ENCODE peak calls at places on chromosomes 3 and 15, in ten cellular contexts. N, U, W, M, G, T, F, O, A and V are unnamed samples.

GRCh38 chr3:44966795-44967278 is 9.1 kb downstream of the ZDHHC3 start:
- DNase-seq in A (peak), N (no peak), T (no peak), G (no peak), O (no peak), W (no peak), M (no peak), F (peak), U (no peak), V (no peak)

GRCh38 chr3:69329897-69330296 is 56.0 kb downstream of the FRMD4B start:
- DNase-seq in U (no peak), G (peak), F (no peak), W (no peak), M (no peak), T (no peak), O (no peak), N (peak), A (no peak), V (peak)

GRCh38 chr15:40909662-40910625 is 15.7 kb downstream of the VPS18 start:
- DNase-seq in A (no peak), O (no peak), W (peak), U (peak), M (no peak), T (peak), N (peak), F (no peak), G (no peak), V (no peak)

GRCh38 chr3:43787330-43787729 is 96.6 kb downstream of the ABHD5 start:
- DNase-seq in G (no peak), N (no peak), M (peak), A (no peak), T (no peak), U (no peak), O (no peak), F (no peak), W (no peak), V (no peak)

GRCh38 chr3:8757551-8758518 is 11.6 kb downstream of the OXTR start:
- DNase-seq in O (no peak), F (no peak), U (no peak), N (peak), A (no peak), T (peak), M (peak), G (peak), W (no peak), V (peak)

GRCh38 chr3:46386206-46386605 is 15.5 kb downstream of the CCR5 start:
- DNase-seq in M (no peak), U (no peak), T (no peak), G (peak), A (peak), W (no peak), O (no peak), N (no peak), F (peak), V (peak)

GRCh38 chr3:187497037-187497436 is 128.9 kb downstream of the RTP4 start:
- DNase-seq in N (no peak), A (no peak), M (no peak), W (no peak), F (no peak), T (no peak), U (no peak), O (no peak), G (no peak), V (no peak)

GRCh38 chr3:90010341-90010740 is 902.9 kb downstream of the EPHA3 start:
- DNase-seq in M (no peak), A (no peak), O (no peak), N (peak), W (no peak), F (no peak), T (no peak), G (peak), U (no peak), V (peak)

GRCh38 chr3:170653801-170654200 is 67.9 kb upstream of the SLC7A14 start:
- DNase-seq in G (no peak), M (no peak), T (no peak), F (no peak), N (no peak), U (no peak), A (no peak), W (no peak), O (no peak), V (no peak)

GRCh38 chr15:93068581-93069199 is 20.3 kb downstream of the RGMA start:
- DNase-seq in U (no peak), N (no peak), G (no peak), F (no peak), O (no peak), W (no peak), T (peak), M (no peak), A (no peak), V (no peak)

GRCh38 chr3:33417051-33417673 is 23.0 kb downstream of the UBP1 start:
- DNase-seq in W (no peak), O (no peak), M (no peak), T (no peak), N (no peak), U (no peak), G (peak), A (no peak), F (no peak), V (peak)

GRCh38 chr15:46411900-46412299 is 777.1 kb downstream of the SQOR start:
- DNase-seq in W (no peak), N (no peak), T (no peak), G (no peak), O (no peak), F (no peak), U (no peak), M (no peak), A (no peak), V (no peak)

GRCh38 chr15:86349565-86349964 is 269.9 kb downstream of the AGBL1 start:
- DNase-seq in N (no peak), G (no peak), O (no peak), W (no peak), U (no peak), M (no peak), T (no peak), A (no peak), F (no peak), V (no peak)

DNA sequence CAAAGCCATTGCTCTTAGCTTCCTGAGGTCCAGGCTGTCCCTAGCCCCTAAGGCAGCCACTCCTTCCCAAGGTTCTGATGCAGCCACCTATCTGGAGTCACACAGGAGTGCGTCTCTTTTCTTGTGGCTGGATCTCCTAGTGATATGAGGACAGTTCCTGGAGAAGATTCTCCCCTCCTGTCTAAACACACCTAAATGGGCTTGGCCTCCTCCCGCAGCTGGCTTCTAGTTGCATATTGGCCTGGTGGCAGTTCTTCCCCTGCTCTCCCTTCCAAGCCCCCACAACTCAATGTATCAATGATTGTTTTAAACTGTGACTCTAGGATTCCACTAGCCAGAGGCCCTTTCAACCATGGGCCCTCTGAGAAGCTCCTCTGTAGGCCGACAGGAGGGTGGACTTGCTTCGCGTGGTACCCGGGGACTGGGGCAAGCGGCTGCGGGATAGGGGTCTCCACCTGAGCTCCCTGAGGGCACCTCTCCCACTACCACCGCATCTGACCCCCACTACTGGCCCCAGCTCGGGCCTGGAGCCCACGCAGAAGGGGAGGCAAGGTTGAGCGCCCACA is 1.4 kb downstream of the ITGA11 start:
- DNase-seq in M (peak), U (no peak), O (no peak), F (no peak), A (no peak), N (no peak), T (no peak), W (no peak), G (no peak), V (no peak)
- H3K4me3 ChIP-seq in M (no peak), U (no peak), O (no peak), F (no peak), A (peak), N (peak), T (peak), W (peak), G (peak), V (peak)

DNA sequence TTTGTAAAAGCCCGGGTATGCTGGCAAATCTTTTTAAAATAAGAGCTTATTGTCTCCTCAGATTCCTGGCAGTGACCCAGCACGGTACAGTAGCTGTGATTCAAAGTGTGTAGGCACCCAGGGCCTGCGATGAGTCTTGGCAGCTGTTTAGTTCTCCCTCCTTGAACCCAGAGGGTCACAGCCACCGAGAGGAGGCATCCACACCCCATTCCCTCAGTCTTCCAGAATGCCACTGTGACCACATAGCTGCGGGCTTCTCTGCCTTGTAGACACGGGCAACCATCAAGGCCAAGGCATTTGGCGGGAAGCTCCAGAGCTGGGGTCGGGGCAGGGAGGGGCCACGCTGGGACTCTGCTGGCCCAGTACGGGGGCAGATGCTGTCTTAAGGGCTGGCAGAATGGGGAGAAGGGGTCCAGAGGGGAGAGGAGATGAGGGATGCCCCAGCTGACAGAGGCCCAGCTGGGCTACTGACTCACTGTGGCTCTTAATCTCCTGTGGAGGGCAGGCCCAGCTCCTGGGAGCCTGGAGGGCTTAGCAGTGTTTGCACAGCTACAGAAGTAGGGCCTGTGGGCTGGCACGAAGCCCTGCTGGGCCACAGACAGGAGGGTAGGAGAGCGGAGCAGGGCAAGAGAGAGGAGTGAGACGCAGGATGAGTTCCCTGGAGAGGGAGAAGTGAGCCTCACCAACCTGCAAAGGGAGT is 68.8 kb upstream of the DLG1 start:
- DNase-seq in T (no peak), O (no peak), F (peak), G (peak), U (no peak), M (peak), A (peak), W (no peak), N (peak), V (peak)
- TF ChIP-seq CTCF in T (no peak), O (no peak), F (no peak), G (no peak), U (no peak), M (no peak), A (no peak), W (no peak), N (no peak), V (no peak)

DNA sequence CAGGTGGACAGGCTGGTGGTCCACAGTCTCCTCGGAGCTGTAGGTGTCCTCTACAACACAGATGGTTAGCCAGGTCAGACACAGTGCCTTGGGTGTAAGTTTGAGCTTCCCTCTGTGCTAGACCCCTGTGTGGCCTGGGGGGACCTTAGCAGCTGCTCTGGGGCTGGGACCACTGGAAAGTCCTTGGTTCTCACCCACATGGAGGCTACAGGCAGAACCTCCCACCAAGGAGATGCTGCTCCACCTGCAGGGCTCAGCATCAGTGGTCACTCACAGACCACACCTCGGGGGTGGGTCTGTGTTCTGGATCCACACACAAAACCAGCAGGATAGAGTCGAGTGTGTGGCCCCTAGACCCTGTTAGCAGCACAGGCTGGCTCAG is 8.4 kb downstream of the RASL12 start:
- DNase-seq in U (no peak), T (no peak), M (no peak), O (no peak), N (no peak), A (no peak), W (no peak), F (no peak), G (no peak), V (no peak)
- H3K4me3 ChIP-seq in U (no peak), T (no peak), M (no peak), O (no peak), N (no peak), A (no peak), W (no peak), F (no peak), G (no peak), V (no peak)

DNA sequence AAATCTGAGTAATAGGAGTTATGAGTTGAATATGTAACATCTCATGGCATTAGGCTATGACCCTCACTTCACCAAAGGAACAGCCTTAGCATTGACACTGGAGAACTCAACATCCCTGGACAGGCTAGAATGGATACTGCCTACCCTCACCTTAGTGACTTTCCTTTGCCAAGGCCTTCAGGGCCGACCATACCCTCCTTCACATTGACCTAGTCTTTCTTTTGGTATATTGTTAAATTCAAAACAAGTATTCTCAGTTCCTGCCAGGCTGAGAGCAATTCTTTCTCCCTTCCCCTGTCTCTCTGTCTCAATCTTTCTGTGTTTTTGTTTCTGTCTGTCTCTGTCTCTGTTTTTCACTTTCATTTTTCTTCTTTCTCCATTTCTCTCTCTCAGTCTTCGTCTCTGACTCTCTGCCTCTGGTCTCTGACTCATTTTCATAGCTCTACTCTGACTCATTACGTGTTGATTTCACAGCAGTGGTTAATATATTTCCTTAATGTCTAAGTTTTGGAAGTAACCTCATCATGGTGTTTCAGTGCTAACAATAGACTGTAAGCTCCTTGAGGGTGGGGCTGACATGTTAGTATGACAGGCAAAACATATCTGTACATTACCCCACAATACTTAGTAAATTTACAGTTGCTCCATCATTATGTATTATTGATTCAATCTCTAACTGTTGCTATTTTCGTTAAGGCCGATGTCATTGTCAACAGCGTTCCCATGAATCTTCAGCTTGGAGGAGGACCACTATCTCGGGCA is 32.5 kb downstream of the PARP15 start:
- DNase-seq in O (peak), U (no peak), N (peak), T (no peak), M (no peak), F (no peak), G (peak), A (no peak), W (no peak), V (peak)
- TF ChIP-seq CTCF in O (no peak), U (no peak), N (no peak), T (no peak), M (no peak), F (no peak), G (no peak), A (no peak), W (no peak), V (no peak)

GRCh38 chr3:106255870-106256248 is 387.0 kb upstream of the CBLB start:
- DNase-seq in A (no peak), M (no peak), N (no peak), W (no peak), O (no peak), G (no peak), F (no peak), T (no peak), U (no peak), V (no peak)
- H3K4me3 ChIP-seq in A (no peak), M (no peak), N (no peak), W (no peak), O (no peak), G (no peak), F (no peak), T (no peak), U (no peak), V (no peak)

GRCh38 chr3:83523470-83524073 is 1435.2 kb upstream of the CADM2 start:
- DNase-seq in N (no peak), F (peak), A (no peak), T (no peak), W (no peak), G (peak), U (no peak), M (peak), O (peak), V (peak)
- TF ChIP-seq CTCF in N (no peak), F (peak), A (no peak), T (peak), W (no peak), G (peak), U (no peak), M (peak), O (peak), V (peak)